ENCODE peak calls at places on chromosomes 13 and 19, in nine cellular contexts. F is stimulated activated CD4-positive, alpha-beta T cell treated with anti-CD3 and anti-CD28 coated beads, Interleukin-2, amount 100 ng/mL, for 24 hours; S is thoracic aorta; K is activated CD4-positive, alpha-beta memory T cell treated with anti-CD3 and anti-CD28 coated beads, Interleukin-2, amount 10 ng/mL, durations not matched to agents 7 days and 5 days; B is CD8-positive, alpha-beta T cell; L is NCI-H510A; M is GM12891; W is HEK293T; Q is NCI-H1417. N is an unnamed sample.

GRCh38 chr19:10748924-10749434 is 31.1 kb downstream of the DNM2 start:
- DNase-seq in F (no peak), S (no peak), K (no peak), B (no peak), L (no peak), M (no peak), W (no peak), Q (no peak), N (peak)

GRCh38 chr13:95002968-95003813 is 290.8 kb upstream of the SOX21 start:
- DNase-seq in F (no peak), S (no peak), K (no peak), B (no peak), L (peak), M (peak), W (no peak), Q (peak), N (no peak)

GRCh38 chr13:19618925-19619324 is 14.5 kb upstream of the MPHOSPH8 start:
- DNase-seq in F (no peak), S (no peak), K (no peak), B (no peak), L (no peak), M (peak), W (peak), Q (no peak), N (no peak)

GRCh38 chr13:75864718-75865117 is 228.6 kb downstream of the LMO7 start:
- DNase-seq in F (no peak), S (no peak), K (no peak), B (no peak), L (no peak), M (no peak), W (no peak), Q (no peak), N (no peak)

GRCh38 chr19:3868770-3869456 is at the start of gene ZFR2:
- DNase-seq in F (peak), S (no peak), K (peak), B (peak), L (peak), M (no peak), W (no peak), Q (peak), N (peak)

GRCh38 chr19:38142176-38143035 is 81.6 kb downstream of the DPF1 start:
- DNase-seq in F (peak), S (no peak), K (peak), B (peak), L (peak), M (peak), W (peak), Q (peak), N (peak)

GRCh38 chr19:34345934-34346333 is 19.1 kb upstream of the GPI start:
- DNase-seq in F (peak), S (no peak), K (peak), B (peak), L (peak), M (peak), W (peak), Q (peak), N (peak)

GRCh38 chr13:33129094-33129832 is 113.0 kb downstream of the KL start:
- DNase-seq in F (no peak), S (no peak), K (no peak), B (no peak), L (no peak), M (no peak), W (no peak), Q (no peak), N (no peak)

GRCh38 chr19:10517760-10518443 is 655 bp upstream of the S1PR5 start:
- DNase-seq in F (no peak), S (no peak), K (no peak), B (peak), L (no peak), M (no peak), W (peak), Q (peak), N (no peak)

GRCh38 chr19:43425567-43426392 is 11.1 kb downstream of the TEX101 start:
- DNase-seq in F (no peak), S (no peak), K (no peak), B (no peak), L (no peak), M (no peak), W (peak), Q (peak), N (no peak)

GRCh38 chr19:34468400-34468799 is 13.2 kb upstream of the WTIP start:
- DNase-seq in F (no peak), S (no peak), K (no peak), B (no peak), L (no peak), M (no peak), W (no peak), Q (no peak), N (no peak)

GRCh38 chr13:113448885-113449692 is 4.2 kb downstream of the ADPRHL1 start:
- DNase-seq in F (no peak), S (no peak), K (peak), B (peak), L (no peak), M (peak), W (peak), Q (peak), N (peak)

GRCh38 chr19:41226874-41227390 is 7.9 kb downstream of the AXL start:
- DNase-seq in F (no peak), S (no peak), K (no peak), B (no peak), L (no peak), M (no peak), W (no peak), Q (no peak), N (no peak)

GRCh38 chr13:45695198-45695730 is 6.9 kb upstream of the CBY2 start:
- DNase-seq in F (peak), S (no peak), K (no peak), B (no peak), L (no peak), M (no peak), W (no peak), Q (no peak), N (no peak)

GRCh38 chr13:45518525-45519235 is 53.9 kb downstream of the COG3 start:
- DNase-seq in F (no peak), S (no peak), K (no peak), B (no peak), L (no peak), M (no peak), W (no peak), Q (no peak), N (no peak)

GRCh38 chr19:4067396-4068057 is 828 bp upstream of the ZBTB7A start:
- DNase-seq in F (no peak), S (no peak), K (no peak), B (peak), L (no peak), M (no peak), W (no peak), Q (peak), N (no peak)

GRCh38 chr13:70523622-70524021 is 415.4 kb upstream of the KLHL1 start:
- DNase-seq in F (no peak), S (no peak), K (no peak), B (no peak), L (no peak), M (no peak), W (no peak), Q (peak), N (no peak)

GRCh38 chr19:16374436-16374835 is 49.8 kb downstream of the KLF2 start:
- DNase-seq in F (peak), S (no peak), K (no peak), B (peak), L (no peak), M (no peak), W (no peak), Q (no peak), N (no peak)

GRCh38 chr19:44925114-44925891 is 10.9 kb downstream of the APOC1 start:
- DNase-seq in F (no peak), S (no peak), K (no peak), B (no peak), L (no peak), M (no peak), W (no peak), Q (no peak), N (peak)

GRCh38 chr13:90016688-90017087 is 1330.8 kb upstream of the MIR17HG start:
- DNase-seq in F (no peak), S (no peak), K (no peak), B (no peak), L (no peak), M (no peak), W (no peak), Q (no peak), N (no peak)

GRCh38 chr13:41694902-41695301 is 237.6 kb downstream of the RGCC start:
- DNase-seq in F (no peak), S (peak), K (no peak), B (no peak), L (no peak), M (peak), W (peak), Q (peak), N (peak)

GRCh38 chr19:46704379-46705076 is 12.4 kb downstream of the PRKD2 start:
- DNase-seq in F (peak), S (peak), K (peak), B (peak), L (no peak), M (peak), W (peak), Q (peak), N (peak)

GRCh38 chr19:31532034-31532433 is 182.8 kb upstream of the TSHZ3 start:
- DNase-seq in F (no peak), S (no peak), K (no peak), B (no peak), L (no peak), M (no peak), W (no peak), Q (no peak), N (no peak)

GRCh38 chr19:53004242-53004641 is 9.5 kb upstream of the ERVV-1 start:
- DNase-seq in F (no peak), S (no peak), K (no peak), B (no peak), L (no peak), M (no peak), W (no peak), Q (no peak), N (no peak)

GRCh38 chr19:5093297-5093858 is 124.5 kb downstream of the KDM4B start:
- DNase-seq in F (no peak), S (no peak), K (no peak), B (no peak), L (no peak), M (no peak), W (no peak), Q (peak), N (peak)

GRCh38 chr13:45162821-45163220 is 38.0 kb downstream of the KCTD4 start:
- DNase-seq in F (no peak), S (no peak), K (no peak), B (no peak), L (no peak), M (no peak), W (no peak), Q (no peak), N (no peak)

GRCh38 chr13:30805603-30806011 is 70.3 kb downstream of the ALOX5AP start:
- DNase-seq in F (no peak), S (no peak), K (no peak), B (no peak), L (no peak), M (no peak), W (no peak), Q (no peak), N (peak)

GRCh38 chr19:719081-719512 is 10.4 kb downstream of the PALM start:
- DNase-seq in F (no peak), S (no peak), K (no peak), B (no peak), L (no peak), M (no peak), W (no peak), Q (no peak), N (peak)

GRCh38 chr13:68257111-68257842 is 1027.1 kb upstream of the PCDH9 start:
- DNase-seq in F (no peak), S (no peak), K (no peak), B (no peak), L (no peak), M (no peak), W (peak), Q (no peak), N (peak)

GRCh38 chr19:44931541-44931940 is 10.5 kb upstream of the APOC4 start:
- DNase-seq in F (no peak), S (no peak), K (no peak), B (no peak), L (no peak), M (no peak), W (no peak), Q (no peak), N (no peak)